ENCODE peak calls at places on chromosomes 3 and 15, in six cellular contexts. Y is hepatocyte, S is neural progenitor cell, Z is colonic mucosa, C is ascending aorta, A is left ventricle myocardium inferior. B is an unnamed sample.

GRCh38 chr15:71526061-71526460 is 284.3 kb upstream of the NR2E3 start:
- DNase-seq in Y (peak; percentile 38), S (peak; percentile 16), Z (no peak), C (no peak), A (no peak), B (peak; percentile 29)

GRCh38 chr15:34122771-34123183 is 20.9 kb downstream of the PGBD4 start:
- DNase-seq in Y (peak; percentile 20), S (no peak), Z (no peak), C (no peak), A (no peak), B (peak; percentile 70)

GRCh38 chr3:84965141-84965540 is 6.4 kb downstream of the CADM2 start:
- DNase-seq in Y (no peak), S (peak; percentile 93), Z (no peak), C (no peak), A (no peak), B (no peak)

GRCh38 chr15:96720251-96720650 is 389.8 kb downstream of the NR2F2 start:
- DNase-seq in Y (no peak), S (peak; percentile 40), Z (no peak), C (no peak), A (no peak), B (no peak)

GRCh38 chr3:121995190-121996137 is 26.6 kb downstream of the ILDR1 start:
- DNase-seq in Y (peak; percentile 80), S (peak; percentile 76), Z (peak; percentile 77), C (peak; percentile 69), A (peak; percentile 31), B (peak; percentile 21)

GRCh38 chr3:31277582-31277981 is 255.1 kb upstream of the STT3B start:
- DNase-seq in Y (no peak), S (no peak), Z (no peak), C (peak; percentile 72), A (no peak), B (no peak)

GRCh38 chr3:128932516-128933212 is 53.2 kb downstream of the ACAD9 start:
- DNase-seq in Y (no peak), S (no peak), Z (no peak), C (no peak), A (no peak), B (no peak)

GRCh38 chr3:42377681-42378080 is 32.7 kb downstream of the LYZL4 start:
- DNase-seq in Y (no peak), S (no peak), Z (no peak), C (no peak), A (no peak), B (no peak)

GRCh38 chr3:23762214-23763039 is 43.3 kb upstream of the UBE2E1 start:
- DNase-seq in Y (no peak), S (no peak), Z (no peak), C (no peak), A (no peak), B (no peak)

GRCh38 chr3:181999314-181999713 is 287.6 kb downstream of the SOX2 start:
- DNase-seq in Y (no peak), S (no peak), Z (no peak), C (no peak), A (no peak), B (no peak)

GRCh38 chr15:62647195-62647865 is 395.2 kb upstream of the TPM1 start:
- DNase-seq in Y (no peak), S (no peak), Z (peak; percentile 74), C (no peak), A (no peak), B (no peak)

GRCh38 chr3:71490692-71491091 is 92.8 kb downstream of the FOXP1 start:
- DNase-seq in Y (no peak), S (no peak), Z (no peak), C (no peak), A (no peak), B (no peak)

GRCh38 chr15:82595766-82596165 is 51.4 kb downstream of the CPEB1 start:
- DNase-seq in Y (no peak), S (peak; percentile 38), Z (no peak), C (no peak), A (no peak), B (no peak)

GRCh38 chr3:195807681-195808121 is 4.0 kb downstream of the MUC4 start:
- DNase-seq in Y (no peak), S (no peak), Z (peak; percentile 52), C (no peak), A (no peak), B (no peak)

GRCh38 chr15:98324341-98324970 is 323.9 kb upstream of the IGF1R start:
- DNase-seq in Y (no peak), S (no peak), Z (no peak), C (no peak), A (no peak), B (no peak)

GRCh38 chr15:57150066-57150865 is 226.0 kb upstream of the CGNL1 start:
- DNase-seq in Y (no peak), S (no peak), Z (no peak), C (no peak), A (no peak), B (no peak)

GRCh38 chr3:121295966-121296365 is 249.8 kb downstream of the POLQ start:
- DNase-seq in Y (no peak), S (no peak), Z (no peak), C (no peak), A (no peak), B (no peak)

GRCh38 chr15:92808611-92809063 is 91.5 kb upstream of the CHD2 start:
- DNase-seq in Y (peak; percentile 58), S (no peak), Z (peak; percentile 66), C (no peak), A (peak; percentile 51), B (no peak)

GRCh38 chr15:31347067-31347975 is 20.7 kb downstream of the KLF13 start:
- DNase-seq in Y (no peak), S (no peak), Z (no peak), C (no peak), A (no peak), B (no peak)

GRCh38 chr15:70128757-70129140 is 31.0 kb upstream of the TLE3 start:
- DNase-seq in Y (no peak), S (no peak), Z (no peak), C (no peak), A (no peak), B (no peak)

GRCh38 chr3:44468572-44469520 is 8.6 kb downstream of the ZNF445 start:
- DNase-seq in Y (no peak), S (no peak), Z (no peak), C (no peak), A (no peak), B (no peak)

GRCh38 chr15:58584789-58585461 is 153.1 kb downstream of the LIPC start:
- DNase-seq in Y (no peak), S (no peak), Z (no peak), C (no peak), A (no peak), B (no peak)

GRCh38 chr15:79168922-79169322 is 78.3 kb upstream of the RASGRF1 start:
- DNase-seq in Y (peak; percentile 80), S (peak; percentile 81), Z (no peak), C (peak; percentile 40), A (peak; percentile 45), B (no peak)

GRCh38 chr3:183548262-183548769 is 7.2 kb downstream of the KLHL6 start:
- DNase-seq in Y (peak; percentile 84), S (peak; percentile 81), Z (no peak), C (no peak), A (no peak), B (peak; percentile 24)

GRCh38 chr3:50417637-50418033 is 58.3 kb upstream of the TMEM115 start:
- DNase-seq in Y (no peak), S (no peak), Z (no peak), C (no peak), A (no peak), B (no peak)

GRCh38 chr15:78104119-78104479 is 11.7 kb downstream of the SH2D7 start:
- DNase-seq in Y (no peak), S (no peak), Z (no peak), C (no peak), A (no peak), B (no peak)

DNA sequence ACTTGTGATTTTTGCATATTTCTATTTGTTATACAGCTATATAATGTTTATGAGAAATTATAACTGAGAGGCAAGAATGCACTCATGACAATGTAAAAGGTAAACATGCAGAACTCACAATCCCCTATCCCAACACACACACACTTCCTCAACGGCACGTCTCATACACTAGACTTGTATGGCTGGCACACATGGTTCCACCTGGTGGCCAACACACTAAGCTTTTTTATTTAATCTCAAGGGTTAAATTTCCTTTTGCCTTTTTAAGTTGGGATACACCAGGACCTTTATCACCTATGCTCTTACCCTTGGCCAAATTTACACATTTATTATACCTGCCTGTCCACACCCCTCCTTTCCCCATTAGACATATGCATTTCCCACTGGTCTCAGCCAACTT is 88.6 kb upstream of the PSMD6 start:
- DNase-seq in Y (no peak), S (no peak), Z (no peak), C (no peak), A (no peak), B (no peak)
- TF ChIP-seq CTCF in Y (no peak), S (peak; percentile 11), Z (no peak), C (no peak), A (no peak), B (no peak)

GRCh38 chr3:52683611-52684010 is 2.1 kb downstream of the PBRM1 start:
- DNase-seq in Y (no peak), S (no peak), Z (no peak), C (peak; percentile 68), A (no peak), B (no peak)
- H3K4me3 ChIP-seq in Y (no peak overlapping the region), S (no peak overlapping the region), Z (no peak overlapping the region), C (no peak overlapping the region), A (no peak overlapping the region), B (no peak overlapping the region)

GRCh38 chr15:89034305-89034704 is 54.0 kb upstream of the ABHD2 start:
- DNase-seq in Y (no peak), S (no peak), Z (no peak), C (no peak), A (no peak), B (no peak)
- TF ChIP-seq CTCF in Y (peak; percentile 39), S (no peak), Z (no peak), C (peak; percentile 21), A (peak; percentile 45), B (peak; percentile 56)

GRCh38 chr15:85579957-85580694 is 199.7 kb downstream of the AKAP13 start:
- DNase-seq in Y (peak; percentile 31), S (no peak), Z (peak; percentile 79), C (peak; percentile 73), A (peak; percentile 35), B (no peak)

GRCh38 chr15:85581495-85581894 is 201.1 kb downstream of the AKAP13 start:
- DNase-seq in Y (no peak), S (no peak), Z (peak; percentile 55), C (peak; percentile 80), A (peak; percentile 71), B (no peak)

GRCh38 chr15:85582076-85582718 is 201.8 kb downstream of the AKAP13 start:
- DNase-seq in Y (no peak), S (no peak), Z (peak; percentile 62), C (peak; percentile 79), A (no peak), B (no peak)

GRCh38 chr15:85580914-85581313 is 200.5 kb downstream of the AKAP13 start:
- DNase-seq in Y (no peak), S (no peak), Z (peak; percentile 69), C (peak; percentile 71), A (no peak), B (no peak)

DNA sequence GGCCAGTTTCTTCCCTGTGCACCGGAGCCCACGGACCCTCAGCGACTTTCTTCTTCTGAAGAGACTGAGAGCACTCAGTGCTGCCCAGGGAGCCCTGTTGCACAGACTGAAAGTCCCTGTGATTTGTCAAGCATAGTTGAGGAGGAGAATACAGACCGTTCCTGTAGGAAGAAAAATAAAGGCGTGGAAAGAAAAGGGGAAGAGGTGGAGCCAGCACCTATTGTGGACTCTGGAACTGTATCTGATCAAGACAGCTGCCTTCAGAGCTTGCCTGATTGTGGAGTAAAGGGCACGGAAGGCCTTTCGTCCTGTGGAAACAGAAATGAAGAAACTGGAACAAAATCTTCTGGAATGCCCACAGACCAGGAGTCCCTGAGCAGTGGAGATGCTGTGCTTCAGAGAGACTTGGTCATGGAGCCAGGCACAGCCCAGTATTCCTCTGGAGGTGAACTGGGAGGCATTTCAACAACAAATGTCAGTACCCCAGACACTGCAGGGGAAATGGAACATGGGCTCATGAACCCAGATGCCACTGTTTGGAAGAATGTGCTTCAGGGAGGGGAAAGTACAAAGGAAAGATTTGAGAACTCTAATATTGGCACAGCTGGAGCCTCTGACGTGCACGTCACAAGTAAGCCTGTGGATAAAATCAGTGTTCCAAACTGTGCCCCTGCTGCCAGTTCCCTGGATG is 198.8 kb downstream of the AKAP13 start:
- DNase-seq in Y (peak; percentile 69), S (no peak), Z (peak; percentile 82), C (peak; percentile 83), A (peak; percentile 52), B (no peak)
- H3K4me3 ChIP-seq in Y (no peak overlapping the region), S (no peak overlapping the region), Z (peak overlapping the region; percentile 4), C (peak overlapping the region; percentile 25), A (peak overlapping the region; percentile 66), B (no peak overlapping the region)